ENCODE peak calls at places on chromosomes 4 and X, in ten cellular contexts. I, A, P, O, E, L, C, D, X and Y are unnamed samples.
A peak's percentile ranks its signal among the peaks of the same experiment; 100 is the strongest.

GRCh38 chr4:10783351-10783750 is 98.8 kb upstream of the CLNK start:
- DNase-seq in I (no peak), A (no peak), P (peak; percentile 80), O (no peak), E (no peak), L (no peak), C (no peak), D (peak; percentile 83), X (no peak), Y (no peak)

GRCh38 chrX:56986138-56986537 is 9.2 kb downstream of the SPIN3 start:
- DNase-seq in I (no peak), A (no peak), P (no peak), O (no peak), E (no peak), L (no peak), C (no peak), D (no peak), X (no peak), Y (no peak)

GRCh38 chr4:46934731-46935130 is 25.7 kb upstream of the COX7B2 start:
- DNase-seq in I (no peak), A (no peak), P (no peak), O (no peak), E (no peak), L (no peak), C (no peak), D (no peak), X (no peak), Y (no peak)

GRCh38 chrX:72101597-72102037 is 30.1 kb downstream of the RTL5 start:
- DNase-seq in I (no peak), A (no peak), P (no peak), O (no peak), E (no peak), L (no peak), C (no peak), D (no peak), X (no peak), Y (no peak)

GRCh38 chr4:24235609-24236008 is 345.8 kb upstream of the PPARGC1A start:
- DNase-seq in I (no peak), A (no peak), P (peak; percentile 8), O (no peak), E (no peak), L (no peak), C (no peak), D (no peak), X (no peak), Y (no peak)

GRCh38 chrX:119055650-119056049 is 17.1 kb upstream of the CT47C1 start:
- DNase-seq in I (no peak), A (no peak), P (no peak), O (no peak), E (no peak), L (no peak), C (no peak), D (no peak), X (no peak), Y (no peak)

GRCh38 chrX:14829643-14830042 is 43.2 kb downstream of the FANCB start:
- DNase-seq in I (no peak), A (no peak), P (no peak), O (no peak), E (no peak), L (no peak), C (no peak), D (no peak), X (no peak), Y (no peak)

GRCh38 chrX:40086569-40087335 is 11.0 kb downstream of the BCOR start:
- DNase-seq in I (no peak), A (peak; percentile 44), P (peak; percentile 66), O (peak; percentile 49), E (no peak), L (no peak), C (no peak), D (no peak), X (peak; percentile 79), Y (no peak)

GRCh38 chrX:155262970-155263754 is 1.1 kb downstream of the RAB39B start:
- DNase-seq in I (no peak), A (no peak), P (no peak), O (no peak), E (no peak), L (no peak), C (no peak), D (no peak), X (no peak), Y (no peak)

GRCh38 chrX:148310402-148311200 is 189.8 kb upstream of the AFF2 start:
- DNase-seq in I (no peak), A (no peak), P (no peak), O (no peak), E (peak; percentile 33), L (no peak), C (peak; percentile 18), D (no peak), X (no peak), Y (peak; percentile 4)

GRCh38 chrX:120769576-120770341 is 105.9 kb downstream of the CT47B1 start:
- DNase-seq in I (peak; percentile 3), A (no peak), P (peak; percentile 82), O (no peak), E (no peak), L (peak; percentile 54), C (no peak), D (peak; percentile 69), X (no peak), Y (no peak)

GRCh38 chr4:125432078-125432477 is 117.3 kb downstream of the FAT4 start:
- DNase-seq in I (no peak), A (no peak), P (peak; percentile 9), O (no peak), E (no peak), L (no peak), C (no peak), D (peak; percentile 4), X (no peak), Y (no peak)

GRCh38 chr4:128249787-128250668 is 37.6 kb downstream of the PGRMC2 start:
- DNase-seq in I (no peak), A (no peak), P (no peak), O (no peak), E (no peak), L (no peak), C (no peak), D (peak; percentile 45), X (no peak), Y (no peak)

GRCh38 chr4:78661923-78662521 is 110.5 kb downstream of the ANXA3 start:
- DNase-seq in I (no peak), A (no peak), P (peak; percentile 71), O (no peak), E (no peak), L (peak; percentile 24), C (no peak), D (peak; percentile 19), X (no peak), Y (no peak)